ENCODE peak calls at places on chromosomes 1 and 21, in eight cellular contexts. G is HEK293T; V is left lobe of liver; F is heart left ventricle; Z is A549; W is hippocampal formation; C is activated CD4-positive, CD25-positive, alpha-beta regulatory T cell treated with anti-CD3 and anti-CD28 coated beads, Interleukin-2, amount 50 U/mL, for 16 hours; X is activated CD8-positive, alpha-beta memory T cell treated with anti-CD3 and anti-CD28 coated beads, Interleukin-2, amount 50 U/mL, for 48 hours. L is an unnamed sample.

GRCh38 chr1:62131093-62131725 is 63.4 kb upstream of the L1TD1 start:
- DNase-seq in G (peak; percentile 88), V (peak; percentile 49), F (peak; percentile 25), Z (peak; percentile 72), W (peak; percentile 61), C (no peak), X (no peak), L (peak; percentile 73)

GRCh38 chr21:30166171-30166570 is 434 bp downstream of the CLDN17 start:
- DNase-seq in G (no peak), V (no peak), F (no peak), Z (no peak), W (no peak), C (no peak), X (no peak), L (no peak)

GRCh38 chr1:160707171-160708109 is 4.2 kb downstream of the CD48 start:
- DNase-seq in G (no peak), V (no peak), F (no peak), Z (no peak), W (no peak), C (no peak), X (no peak), L (no peak)

GRCh38 chr1:33267468-33268205 is 11.3 kb downstream of the ZNF362 start:
- DNase-seq in G (no peak), V (no peak), F (no peak), Z (no peak), W (no peak), C (no peak), X (no peak), L (no peak)

GRCh38 chr1:228246216-228246900 is 38.5 kb downstream of the OBSCN start:
- DNase-seq in G (no peak), V (no peak), F (no peak), Z (no peak), W (no peak), C (no peak), X (no peak), L (no peak)

GRCh38 chr1:41802532-41803501 is 115.9 kb downstream of the HIVEP3 start:
- DNase-seq in G (no peak), V (no peak), F (peak; percentile 69), Z (no peak), W (peak; percentile 38), C (no peak), X (no peak), L (no peak)

GRCh38 chr21:43308511-43309283 is 118.2 kb downstream of the SIK1 start:
- DNase-seq in G (no peak), V (no peak), F (no peak), Z (no peak), W (no peak), C (no peak), X (no peak), L (no peak)

GRCh38 chr1:175801979-175802378 is 58.6 kb upstream of the TNR start:
- DNase-seq in G (no peak), V (no peak), F (no peak), Z (no peak), W (no peak), C (no peak), X (no peak), L (no peak)

GRCh38 chr1:206566976-206567375 is 45.3 kb downstream of the EIF2D start:
- DNase-seq in G (no peak), V (no peak), F (no peak), Z (no peak), W (no peak), C (no peak), X (no peak), L (no peak)

GRCh38 chr1:45892068-45892785 is 88.8 kb downstream of the MAST2 start:
- DNase-seq in G (no peak), V (no peak), F (peak; percentile 43), Z (peak; percentile 44), W (no peak), C (no peak), X (no peak), L (no peak)

L was measured in HuH-7.